ENCODE peak calls at places on chromosomes 11 and 22, in six cellular contexts. I, L, E, P, U and O are unnamed samples.

GRCh38 chr22:48106215-48106614 is 1343.8 kb downstream of the TBC1D22A start:
- DNase-seq in E (no peak), L (no peak), I (no peak), P (no peak), U (no peak), O (no peak)

GRCh38 chr22:49549256-49549655 is 278.4 kb downstream of the BRD1 start:
- DNase-seq in I (no peak), E (peak; percentile 33), P (no peak), U (no peak), L (no peak), O (peak; percentile 34)

GRCh38 chr11:77695417-77695816 is 57.8 kb upstream of the CLNS1A start:
- DNase-seq in L (no peak), U (no peak), E (no peak), I (no peak), P (no peak), O (no peak)

GRCh38 chr11:45482331-45482730 is 183.1 kb downstream of the CHST1 start:
- DNase-seq in E (no peak), U (no peak), L (no peak), I (no peak), P (no peak), O (peak; percentile 19)

GRCh38 chr11:65931773-65932557 is 12.7 kb downstream of the DRAP1 start:
- DNase-seq in P (no peak), I (no peak), U (no peak), L (no peak), E (no peak), O (no peak)

GRCh38 chr11:12671378-12671777 is 2.8 kb upstream of the TEAD1 start:
- DNase-seq in U (no peak), I (no peak), E (no peak), P (no peak), L (no peak), O (no peak)

GRCh38 chr11:128324531-128325141 is 262.7 kb downstream of the ETS1 start:
- DNase-seq in U (no peak), P (no peak), I (no peak), L (no peak), E (no peak), O (no peak)

GRCh38 chr22:42262964-42263363 is 7.5 kb downstream of the TCF20 start:
- DNase-seq in I (no peak), E (no peak), U (no peak), L (no peak), P (no peak), O (peak; percentile 15)

GRCh38 chr11:6864436-6864835 is 1.6 kb downstream of the OR10A2 start:
- DNase-seq in I (no peak), P (peak; percentile 58), E (no peak), L (no peak), U (no peak), O (no peak)

GRCh38 chr11:82927264-82927880 is 25.8 kb downstream of the DDIAS start:
- DNase-seq in U (no peak), E (no peak), I (peak; percentile 30), L (no peak), P (peak; percentile 64), O (no peak)

GRCh38 chr11:65574147-65574962 is 1.5 kb upstream of the EHBP1L1 start:
- DNase-seq in L (peak; percentile 96), P (peak; percentile 95), E (peak; percentile 98), U (peak; percentile 85), I (peak; percentile 90), O (peak; percentile 96)

GRCh38 chr11:42205518-42205917 is 746.1 kb upstream of the LRRC4C start:
- DNase-seq in E (no peak), I (no peak), L (peak; percentile 32), U (no peak), P (no peak), O (no peak)

DNA sequence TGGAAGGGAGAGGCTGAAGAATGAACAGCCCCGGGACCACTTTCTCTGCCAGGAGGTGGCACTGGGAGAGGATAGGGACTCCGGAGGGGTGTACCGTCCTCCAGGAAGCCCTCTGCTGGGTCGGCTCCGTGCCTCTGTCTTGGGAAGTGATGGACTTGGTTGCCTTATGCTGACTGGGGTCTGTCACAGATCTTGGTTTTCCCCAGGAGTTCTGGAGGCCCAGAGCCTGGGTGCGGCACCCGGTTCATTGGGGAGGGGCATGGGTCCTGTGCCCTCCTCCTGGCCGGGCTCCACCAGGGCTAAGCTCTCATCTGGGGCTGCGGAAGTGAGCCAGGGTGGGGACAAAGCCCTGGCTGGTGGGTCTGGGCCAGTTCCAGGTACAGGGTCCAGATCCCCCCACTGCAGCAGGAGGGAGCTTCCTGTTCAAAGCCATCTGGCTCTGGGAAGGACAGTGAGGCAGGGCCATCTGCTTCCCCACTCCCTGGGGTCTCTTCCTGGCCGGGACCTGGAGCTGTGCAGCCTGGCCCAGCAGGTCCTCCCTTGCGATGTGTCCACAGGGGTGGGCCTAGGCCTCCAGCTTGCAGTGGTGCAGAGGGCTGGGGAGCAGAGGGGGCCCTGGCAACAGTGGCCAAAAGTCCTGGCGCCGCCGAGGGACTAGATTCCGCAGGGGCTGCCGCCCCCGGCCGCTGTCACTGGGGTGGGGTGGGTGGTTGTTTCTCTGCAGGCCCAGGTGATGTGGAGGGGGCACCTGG is 1.1 kb upstream of the AP2A2 start:
- DNase-seq in L (no peak), U (no peak), E (peak; percentile 66), P (no peak), I (peak; percentile 31), O (peak; percentile 73)
- H3K27ac ChIP-seq in L (no peak overlapping the region), U (no peak overlapping the region), E (peak overlapping the region; percentile 90), P (no peak overlapping the region), I (peak overlapping the region; percentile 84), O (peak overlapping the region; percentile 94)

DNA sequence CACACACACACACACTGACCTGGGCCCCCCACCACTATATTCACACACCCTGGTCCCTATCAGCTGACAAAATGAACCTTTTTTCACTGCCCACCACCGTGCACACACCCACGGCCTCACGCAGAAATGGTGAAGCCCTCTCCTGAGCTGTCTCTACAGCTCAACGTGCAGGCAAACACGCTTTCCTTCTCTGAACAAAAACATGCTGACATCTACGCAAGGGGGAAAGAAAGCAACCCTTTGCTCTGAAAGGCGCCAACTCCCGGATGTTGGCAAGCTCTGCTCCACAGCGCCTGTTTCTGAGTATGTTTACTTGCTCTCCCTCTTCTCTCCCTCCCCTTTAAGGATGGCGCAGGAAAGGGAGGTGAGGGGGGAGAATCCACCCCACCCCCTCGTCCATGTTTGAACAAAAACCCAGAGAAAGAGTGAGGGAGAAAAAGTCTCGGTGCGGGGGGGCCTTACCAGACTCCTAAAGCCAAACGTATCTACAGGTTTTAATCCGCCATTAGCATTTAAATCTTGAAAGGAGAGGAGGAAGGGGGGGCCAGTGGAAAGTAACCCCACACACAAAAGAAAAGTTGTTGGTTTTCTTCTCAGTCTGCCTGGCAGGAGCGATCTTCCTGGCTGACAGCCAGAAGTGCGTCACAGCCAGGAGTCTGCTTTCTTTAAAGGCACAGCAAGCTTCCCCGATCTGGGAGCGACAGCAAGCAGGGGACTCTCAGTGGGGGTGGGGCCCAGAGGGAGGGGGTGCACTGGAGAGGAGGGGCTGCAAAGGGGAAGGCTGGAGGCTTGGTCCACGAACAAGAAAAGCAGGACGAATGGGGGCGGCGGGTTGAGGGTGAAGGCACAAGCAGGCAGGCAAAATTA is 39.6 kb downstream of the NUMA1 start:
- DNase-seq in E (peak; percentile 97), U (peak; percentile 95), I (peak; percentile 97), P (peak; percentile 95), L (peak; percentile 93), O (peak; percentile 99)
- TF ChIP-seq POLR2A in E (no peak), U (no peak), I (peak; percentile 55), P (peak; percentile 67), L (no peak), O (peak; percentile 57)

DNA sequence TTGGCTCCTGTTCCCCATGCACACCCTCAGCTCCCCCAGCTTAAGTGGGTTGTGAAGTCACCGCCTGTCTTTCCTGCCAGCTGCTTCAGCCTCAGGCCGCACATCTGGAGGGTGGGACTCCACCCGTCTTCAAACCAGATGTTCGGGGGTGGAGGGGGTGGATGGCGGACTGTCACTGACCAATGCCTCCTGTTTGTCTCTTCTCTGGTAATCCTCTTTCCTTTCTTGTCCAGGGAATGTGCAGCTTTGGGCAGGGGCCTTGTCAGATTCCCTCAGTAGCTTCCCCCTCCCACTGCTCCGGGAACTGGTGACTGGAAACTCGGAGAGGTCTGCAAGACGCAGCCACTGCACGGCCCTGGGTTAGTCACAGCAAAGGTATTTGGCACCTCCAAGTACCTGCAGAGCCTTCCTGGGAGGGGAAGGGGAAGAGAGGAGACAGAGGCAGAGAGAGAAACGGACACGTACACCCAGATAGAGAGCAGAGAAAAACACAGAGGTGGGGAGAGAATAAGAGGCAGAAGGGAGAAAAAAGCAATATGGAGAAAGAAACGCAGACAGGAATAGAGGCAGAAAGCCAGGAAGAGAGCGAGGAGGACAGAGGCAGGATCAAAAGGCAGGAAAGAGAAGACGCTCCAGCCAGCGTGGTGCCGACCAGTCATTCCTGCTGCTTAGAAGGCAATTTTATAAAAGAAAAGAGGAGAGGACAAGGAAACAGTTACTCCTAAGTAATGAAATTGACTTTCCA is 56.1 kb upstream of the TIMP3 start:
- DNase-seq in E (peak; percentile 78), L (no peak), P (peak; percentile 55), I (peak; percentile 59), U (no peak), O (peak; percentile 85)
- H3K27ac ChIP-seq in E (peak overlapping the region; percentile 30), L (no peak overlapping the region), P (peak overlapping the region; percentile 21), I (peak overlapping the region; percentile 47), U (no peak overlapping the region), O (no peak overlapping the region)

GRCh38 chr22:31139866-31140716 is at the start of gene PLA2G3:
- DNase-seq in U (no peak), I (no peak), E (peak; percentile 55), L (no peak), P (peak; percentile 60), O (no peak)
- TF ChIP-seq POLR2A in U (no peak), I (no peak), E (no peak), L (no peak), P (no peak), O (no peak)

GRCh38 chr11:36362902-36363301 is 66.8 kb downstream of the PRR5L start:
- DNase-seq in U (no peak), I (no peak), E (no peak), P (peak; percentile 67), L (no peak), O (no peak)

GRCh38 chr11:36360318-36360717 is 64.2 kb downstream of the PRR5L start:
- DNase-seq in L (no peak), I (no peak), E (no peak), P (no peak), U (no peak), O (no peak)

GRCh38 chr11:36361472-36361871 is 65.4 kb downstream of the PRR5L start:
- DNase-seq in P (no peak), L (no peak), E (no peak), I (no peak), U (no peak), O (no peak)

GRCh38 chr11:36361901-36362391 is 65.9 kb downstream of the PRR5L start:
- DNase-seq in U (no peak), E (no peak), L (peak; percentile 50), P (peak; percentile 85), I (no peak), O (no peak)

GRCh38 chr11:36360833-36361232 is 64.7 kb downstream of the PRR5L start:
- DNase-seq in L (no peak), I (no peak), E (no peak), U (no peak), P (no peak), O (no peak)
- H3K27ac ChIP-seq in L (no peak overlapping the region), I (no peak overlapping the region), E (no peak overlapping the region), U (no peak overlapping the region), P (no peak overlapping the region), O (no peak overlapping the region)

DNA sequence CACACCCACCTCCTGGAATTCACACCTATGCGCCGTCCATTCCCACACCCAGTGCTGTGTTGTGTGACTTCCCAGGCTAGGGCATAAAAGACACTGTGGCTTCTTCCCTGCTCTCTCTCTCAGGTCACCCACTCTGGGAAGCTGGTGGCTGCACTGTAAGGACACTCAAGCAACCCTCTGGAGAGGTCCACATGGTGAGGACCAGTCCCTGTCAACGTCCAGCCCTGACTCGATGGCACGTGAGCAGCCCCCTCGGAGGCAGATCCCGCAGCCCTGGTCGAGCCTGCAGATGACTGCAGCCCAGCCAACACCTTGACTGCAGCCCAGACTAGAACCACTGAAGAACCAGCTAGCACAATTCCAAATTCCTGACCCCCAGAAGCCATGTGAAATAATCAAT is 16.2 kb downstream of the CBX7 start:
- DNase-seq in P (no peak), L (no peak), I (no peak), E (no peak), U (no peak), O (peak; percentile 57)
- TF ChIP-seq POLR2A in P (no peak), L (no peak), I (no peak), E (no peak), U (no peak), O (no peak)